ENCODE peak calls at places on chromosome 16, in six cellular contexts. T is MM.1S, C is upper lobe of right lung, Z is fibroblast of the aortic adventitia, R is ascending aorta, X is fibroblast of mammary gland. V is an unnamed sample.

GRCh38 chr16:19196871-19197270 is 28.8 kb downstream of the SYT17 start:
- DNase-seq in T (no peak), C (no peak), Z (no peak), R (no peak), X (no peak), V (no peak)

GRCh38 chr16:4081577-4082021 is 34.6 kb downstream of the ADCY9 start:
- DNase-seq in T (no peak), C (no peak), Z (peak; percentile 67), R (peak; percentile 54), X (peak; percentile 39), V (no peak)

GRCh38 chr16:71230122-71230845 is at the start of gene HYDIN:
- DNase-seq in T (no peak), C (peak; percentile 81), Z (peak; percentile 4), R (no peak), X (peak; percentile 28), V (no peak)

GRCh38 chr16:4307215-4308037 is 8.4 kb upstream of the GLIS2 start:
- DNase-seq in T (peak; percentile 97), C (peak; percentile 99), Z (peak; percentile 92), R (peak; percentile 97), X (peak; percentile 87), V (peak; percentile 99)

GRCh38 chr16:77211880-77212735 is 12.9 kb downstream of the SYCE1L start:
- DNase-seq in T (peak; percentile 42), C (peak; percentile 84), Z (no peak), R (peak; percentile 70), X (no peak), V (peak; percentile 77)

GRCh38 chr16:66064811-66065530 is 301.5 kb upstream of the CDH5 start:
- DNase-seq in T (no peak), C (no peak), Z (no peak), R (no peak), X (no peak), V (no peak)

GRCh38 chr16:1645914-1646525 is 32.1 kb upstream of the JPT2 start:
- DNase-seq in T (no peak), C (no peak), Z (no peak), R (no peak), X (peak; percentile 60), V (no peak)

GRCh38 chr16:84178146-84178765 is 8.6 kb downstream of the TAF1C start:
- DNase-seq in T (no peak), C (no peak), Z (no peak), R (no peak), X (no peak), V (no peak)

GRCh38 chr16:526181-527014 is 1.1 kb upstream of the CAPN15 start:
- DNase-seq in T (no peak), C (peak; percentile 84), Z (peak; percentile 61), R (no peak), X (peak; percentile 41), V (peak; percentile 43)

GRCh38 chr16:11625769-11626168 is 39.0 kb upstream of the LITAF start:
- DNase-seq in T (no peak), C (no peak), Z (no peak), R (no peak), X (no peak), V (no peak)

GRCh38 chr16:6035161-6035560 is 937.6 kb upstream of the EEF2KMT start:
- DNase-seq in T (no peak), C (no peak), Z (no peak), R (no peak), X (no peak), V (no peak)

GRCh38 chr16:57245472-57246113 is 534 bp downstream of the ARL2BP start:
- DNase-seq in T (peak; percentile 39), C (peak; percentile 82), Z (peak; percentile 20), R (peak; percentile 75), X (peak; percentile 15), V (peak; percentile 48)

GRCh38 chr16:56672761-56673536 is 3.3 kb downstream of the MT1H start:
- DNase-seq in T (no peak), C (no peak), Z (no peak), R (no peak), X (peak; percentile 26), V (no peak)

GRCh38 chr16:48383877-48384304 is 1.3 kb downstream of the SIAH1 start:
- DNase-seq in T (peak; percentile 43), C (no peak), Z (no peak), R (peak; percentile 65), X (no peak), V (peak; percentile 40)

GRCh38 chr16:49492896-49493620 is 119.5 kb downstream of the C16orf78 start:
- DNase-seq in T (no peak), C (peak; percentile 49), Z (no peak), R (peak; percentile 53), X (no peak), V (no peak)

GRCh38 chr16:9297437-9298113 is 206.1 kb downstream of the HAPSTR1 start:
- DNase-seq in T (peak; percentile 29), C (no peak), Z (peak; percentile 1), R (no peak), X (peak; percentile 16), V (no peak)

GRCh38 chr16:70432800-70433455 is 6.0 kb downstream of the ST3GAL2 start:
- DNase-seq in T (no peak), C (no peak), Z (peak; percentile 39), R (no peak), X (no peak), V (peak; percentile 76)

GRCh38 chr16:87556941-87557459 is 45.3 kb upstream of the JPH3 start:
- DNase-seq in T (no peak), C (no peak), Z (peak; percentile 73), R (peak; percentile 72), X (no peak), V (no peak)

GRCh38 chr16:85759136-85759535 is 8.2 kb upstream of the C16orf74 start:
- DNase-seq in T (no peak), C (no peak), Z (no peak), R (no peak), X (no peak), V (peak; percentile 43)

GRCh38 chr16:48501516-48502377 is 108.2 kb downstream of the N4BP1 start:
- DNase-seq in T (no peak), C (no peak), Z (no peak), R (no peak), X (peak; percentile 60), V (no peak)

GRCh38 chr16:85394511-85395206 is 218.5 kb upstream of the GSE1 start:
- DNase-seq in T (no peak), C (peak; percentile 48), Z (no peak), R (peak; percentile 61), X (no peak), V (no peak)

GRCh38 chr16:75193730-75194444 is 13.1 kb downstream of the CTRB2 start:
- DNase-seq in T (no peak), C (peak; percentile 55), Z (no peak), R (no peak), X (no peak), V (no peak)

GRCh38 chr16:80120899-80121521 is 419.8 kb upstream of the DYNLRB2 start:
- DNase-seq in T (no peak), C (no peak), Z (no peak), R (no peak), X (no peak), V (no peak)

GRCh38 chr16:30485818-30486436 is 13.4 kb downstream of the ITGAL start:
- DNase-seq in T (no peak), C (no peak), Z (peak; percentile 2), R (no peak), X (no peak), V (no peak)

GRCh38 chr16:80541306-80541694 is 507 bp downstream of the DYNLRB2 start:
- DNase-seq in T (no peak), C (no peak), Z (no peak), R (no peak), X (no peak), V (no peak)

GRCh38 chr16:67199011-67199807 is at the start of gene ELMO3:
- DNase-seq in T (no peak), C (peak; percentile 87), Z (no peak), R (no peak), X (no peak), V (no peak)
- TF ChIP-seq CTCF in T (no peak), C (peak; percentile 32), Z (peak; percentile 39), R (no peak), X (peak; percentile 32), V (no peak)

GRCh38 chr16:50600582-50601283 is 52.5 kb downstream of the NKD1 start:
- DNase-seq in T (no peak), C (no peak), Z (no peak), R (no peak), X (no peak), V (no peak)
- H3K4me3 ChIP-seq in T (no peak overlapping the region), C (no peak overlapping the region), Z (no peak overlapping the region), R (no peak overlapping the region), X (no peak overlapping the region), V (no peak overlapping the region)

GRCh38 chr16:24504467-24505345 is 34.7 kb upstream of the RBBP6 start:
- DNase-seq in T (peak; percentile 68), C (no peak), Z (peak; percentile 78), R (peak; percentile 72), X (peak; percentile 69), V (peak; percentile 79)

GRCh38 chr16:24493859-24494258 is 45.5 kb upstream of the RBBP6 start:
- DNase-seq in T (no peak), C (peak; percentile 2), Z (no peak), R (no peak), X (no peak), V (no peak)

GRCh38 chr16:24497405-24497804 is 42.0 kb upstream of the RBBP6 start:
- DNase-seq in T (no peak), C (no peak), Z (peak; percentile 15), R (no peak), X (no peak), V (no peak)

GRCh38 chr16:24499193-24499814 is 40.1 kb upstream of the RBBP6 start:
- DNase-seq in T (peak; percentile 36), C (peak; percentile 36), Z (peak; percentile 24), R (no peak), X (peak; percentile 27), V (peak; percentile 54)
- TF ChIP-seq CTCF in T (peak; percentile 50), C (no peak), Z (peak; percentile 34), R (no peak), X (peak; percentile 43), V (peak; percentile 54)

GRCh38 chr16:88939814-88940195 is 37.2 kb downstream of the CBFA2T3 start:
- DNase-seq in T (no peak), C (no peak), Z (no peak), R (no peak), X (no peak), V (no peak)
- H3K4me3 ChIP-seq in T (no peak overlapping the region), C (peak overlapping the region; percentile 61), Z (no peak overlapping the region), R (no peak overlapping the region), X (no peak overlapping the region), V (peak overlapping the region; percentile 7)

V was measured in GM12865.